ENCODE peak calls at places on chromosomes 7 and 10, in five cellular contexts. U is cardiac fibroblast, G is posterior cingulate gyrus, X is GF-D8, K is esophagus muscularis mucosa. S is an unnamed sample.

GRCh38 chr7:117819558-117819957 is 53.7 kb downstream of the CTTNBP2 start:
- DNase-seq in G (no peak), K (no peak), U (no peak), X (no peak), S (no peak)

GRCh38 chr7:3309140-3309539 is 8.1 kb downstream of the SDK1 start:
- DNase-seq in G (no peak), X (no peak), U (peak), K (no peak), S (no peak)

GRCh38 chr7:131502810-131503545 is 53.5 kb downstream of the PODXL start:
- DNase-seq in X (no peak), U (peak), G (no peak), K (no peak), S (no peak)

GRCh38 chr7:24980695-24981543 is 941 bp upstream of the OSBPL3 start:
- DNase-seq in U (peak), X (no peak), K (no peak), G (peak), S (no peak)

GRCh38 chr7:38335490-38336135 is 62.2 kb upstream of the TARP start:
- DNase-seq in G (peak), X (peak), U (peak), K (peak), S (peak)

GRCh38 chr10:75108684-75109458 is 2.6 kb upstream of the SAMD8 start:
- DNase-seq in G (no peak), X (no peak), K (no peak), U (peak), S (peak)

GRCh38 chr7:110448918-110449317 is 642.0 kb upstream of the LRRN3 start:
- DNase-seq in U (no peak), X (no peak), G (no peak), K (no peak), S (no peak)

GRCh38 chr7:96354881-96355280 is 33.0 kb upstream of the SLC25A13 start:
- DNase-seq in K (no peak), X (no peak), U (no peak), G (no peak), S (no peak)

GRCh38 chr7:153193144-153193595 is 433.6 kb downstream of the ACTR3B start:
- DNase-seq in K (no peak), U (peak), G (peak), X (no peak), S (peak)

GRCh38 chr10:51405580-51406367 is 293.6 kb downstream of the CSTF2T start:
- DNase-seq in K (no peak), U (peak), X (no peak), G (no peak), S (no peak)

GRCh38 chr7:101717986-101718746 is 89.1 kb upstream of the MYL10 start:
- DNase-seq in X (peak), U (peak), G (no peak), K (no peak), S (no peak)

GRCh38 chr10:129725890-129726631 is 238.0 kb downstream of the EBF3 start:
- DNase-seq in U (no peak), G (no peak), X (no peak), K (peak), S (no peak)

GRCh38 chr7:54788664-54789063 is 29.7 kb upstream of the SEC61G start:
- DNase-seq in G (no peak), X (peak), K (no peak), U (peak), S (peak)

GRCh38 chr7:363626-364025 is 73.7 kb downstream of the FOXL3 start:
- DNase-seq in K (no peak), G (peak), U (no peak), X (no peak), S (no peak)

GRCh38 chr10:24889636-24890035 is 62.8 kb downstream of the PRTFDC1 start:
- DNase-seq in K (no peak), U (peak), X (no peak), G (no peak), S (no peak)

GRCh38 chr7:19772323-19772722 is 1.1 kb downstream of the TMEM196 start:
- DNase-seq in X (no peak), U (no peak), G (peak), K (no peak), S (no peak)

GRCh38 chr10:3538850-3539531 is 246.0 kb downstream of the KLF6 start:
- DNase-seq in K (no peak), G (no peak), U (peak), X (no peak), S (no peak)

GRCh38 chr7:148791506-148791905 is 92.6 kb downstream of the EZH2 start:
- DNase-seq in G (no peak), K (no peak), U (no peak), X (no peak), S (no peak)

GRCh38 chr10:118672766-118673715 is 77.6 kb upstream of the PRLHR start:
- DNase-seq in K (no peak), X (no peak), U (no peak), G (no peak), S (no peak)

GRCh38 chr10:113897693-113898618 is 43.5 kb downstream of the NHLRC2 start:
- DNase-seq in K (no peak), X (no peak), U (no peak), G (no peak), S (no peak)

GRCh38 chr10:61779950-61780659 is 117.4 kb downstream of the CABCOCO1 start:
- DNase-seq in U (peak), G (no peak), K (no peak), X (no peak), S (no peak)

GRCh38 chr10:113854019-113854756 is at the start of the genes DCLRE1A and NHLRC2:
- DNase-seq in U (peak), X (peak), K (peak), G (peak), S (peak)

GRCh38 chr7:149801002-149801566 is 27.7 kb upstream of the ZNF467 start:
- DNase-seq in G (no peak), K (no peak), U (no peak), X (no peak), S (no peak)

GRCh38 chr10:101225846-101226361 is 3.4 kb downstream of the LBX1 start:
- DNase-seq in X (no peak), G (no peak), U (no peak), K (no peak), S (no peak)

GRCh38 chr7:51376420-51377092 is 59.9 kb upstream of the COBL start:
- DNase-seq in K (no peak), G (no peak), U (peak), X (no peak), S (no peak)

GRCh38 chr7:25083201-25083600 is 41.9 kb downstream of the CYCS start:
- DNase-seq in X (no peak), G (no peak), U (no peak), K (no peak), S (no peak)